ENCODE peak calls at places on chromosomes 12 and 14, in nine cellular contexts. F is Panc1, J is HCT116, E is A549, N is cardiac fibroblast, M is AG09309, K is lung, S is HFFc6, W is tibial nerve. Y is an unnamed sample.

GRCh38 chr14:81164167-81164774 is 56.5 kb downstream of the GTF2A1 start:
- DNase-seq in K (peak), S (peak), M (peak), F (peak), W (no peak), N (peak), E (peak), J (peak), Y (peak)

GRCh38 chr14:36515105-36515593 is 4.9 kb downstream of the NKX2-1 start:
- DNase-seq in M (no peak), N (no peak), S (no peak), F (no peak), W (no peak), E (no peak), J (no peak), K (no peak), Y (no peak)

GRCh38 chr14:77746064-77746463 is 14.9 kb downstream of the SNW1 start:
- DNase-seq in J (no peak), N (no peak), F (no peak), M (no peak), E (peak), K (no peak), W (no peak), S (no peak), Y (no peak)

GRCh38 chr12:129145381-129145780 is 292.1 kb downstream of the GLT1D1 start:
- DNase-seq in S (no peak), K (no peak), M (no peak), J (no peak), E (no peak), W (no peak), F (no peak), N (no peak), Y (no peak)

GRCh38 chr14:23665302-23666016 is 29.3 kb downstream of the DHRS2 start:
- DNase-seq in S (no peak), N (no peak), K (no peak), J (no peak), M (no peak), W (no peak), F (no peak), E (no peak), Y (no peak)

GRCh38 chr14:91274796-91275195 is 30.3 kb upstream of the GPR68 start:
- DNase-seq in N (no peak), M (no peak), K (no peak), E (no peak), S (no peak), W (no peak), J (no peak), F (no peak), Y (no peak)

GRCh38 chr14:99645545-99646505 is 896 bp downstream of the HHIPL1 start:
- DNase-seq in M (no peak), S (no peak), N (no peak), F (no peak), E (no peak), K (no peak), W (no peak), J (no peak), Y (no peak)

GRCh38 chr12:122646568-122647220 is 56.5 kb downstream of the HCAR2 start:
- DNase-seq in M (no peak), W (no peak), K (no peak), J (no peak), S (peak), E (peak), F (no peak), N (peak), Y (no peak)

GRCh38 chr12:122182887-122183587 is at the start of gene LRRC43:
- DNase-seq in F (no peak), N (peak), K (no peak), J (no peak), W (no peak), E (no peak), M (no peak), S (no peak), Y (no peak)

GRCh38 chr14:90510208-90510607 is 113.4 kb downstream of the CALM1 start:
- DNase-seq in N (no peak), K (peak), W (no peak), E (no peak), S (no peak), F (no peak), J (no peak), M (no peak), Y (no peak)

GRCh38 chr14:54446201-54446693 is 5.1 kb upstream of the CNIH1 start:
- DNase-seq in W (no peak), M (no peak), N (peak), S (no peak), J (no peak), K (no peak), E (no peak), F (no peak), Y (no peak)

DNA sequence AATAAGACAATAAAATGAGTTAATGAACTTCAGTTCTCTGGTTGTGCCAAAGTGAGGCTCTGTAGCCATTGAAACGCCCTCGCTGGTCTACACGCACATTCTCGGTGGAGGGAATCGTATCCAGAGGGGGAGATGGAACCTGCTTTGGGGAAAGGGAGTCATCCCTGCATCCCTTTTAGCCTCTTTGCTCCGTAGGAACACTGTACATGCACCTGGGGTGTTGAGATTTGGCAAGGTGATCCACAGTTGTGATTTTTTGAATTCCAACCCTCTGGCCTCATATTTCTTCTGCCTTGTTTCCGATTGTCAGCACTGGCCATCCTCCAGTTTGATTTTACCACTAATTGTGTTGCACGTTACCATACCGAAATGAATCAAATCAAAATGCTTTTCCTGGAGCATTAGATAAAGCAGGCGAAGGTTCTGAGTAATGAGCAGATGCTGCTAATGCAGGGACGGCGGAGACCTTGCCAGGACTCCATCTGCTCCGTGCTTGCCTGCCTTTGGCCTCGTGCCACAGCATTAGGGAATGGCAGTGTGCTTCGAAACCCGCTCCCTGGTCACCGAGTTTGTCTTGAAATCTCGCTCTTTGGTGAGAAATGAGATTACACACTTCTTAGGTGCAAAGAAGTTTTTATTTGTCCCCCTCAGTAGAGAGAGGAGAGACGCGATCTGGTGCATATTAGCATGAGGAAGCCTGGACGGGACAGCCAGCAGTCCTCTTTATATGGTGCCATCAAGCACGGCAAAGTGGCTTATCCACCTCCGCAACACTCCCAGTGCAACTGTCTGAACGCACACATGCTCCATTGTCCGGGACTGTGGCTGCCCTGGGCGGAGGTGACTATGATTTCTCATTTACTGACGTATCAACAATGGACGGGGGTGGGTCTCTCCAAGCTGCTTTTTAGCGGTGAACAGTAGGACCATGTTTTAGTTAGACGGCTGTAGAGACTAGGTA is 59.1 kb downstream of the FBXW8 start:
- DNase-seq in S (no peak), N (peak), F (no peak), E (no peak), J (no peak), M (no peak), K (no peak), W (no peak), Y (peak)
- TF ChIP-seq CTCF in S (no peak), N (no peak), F (no peak), E (no peak), J (no peak), M (no peak), K (no peak), W (no peak), Y (no peak)

DNA sequence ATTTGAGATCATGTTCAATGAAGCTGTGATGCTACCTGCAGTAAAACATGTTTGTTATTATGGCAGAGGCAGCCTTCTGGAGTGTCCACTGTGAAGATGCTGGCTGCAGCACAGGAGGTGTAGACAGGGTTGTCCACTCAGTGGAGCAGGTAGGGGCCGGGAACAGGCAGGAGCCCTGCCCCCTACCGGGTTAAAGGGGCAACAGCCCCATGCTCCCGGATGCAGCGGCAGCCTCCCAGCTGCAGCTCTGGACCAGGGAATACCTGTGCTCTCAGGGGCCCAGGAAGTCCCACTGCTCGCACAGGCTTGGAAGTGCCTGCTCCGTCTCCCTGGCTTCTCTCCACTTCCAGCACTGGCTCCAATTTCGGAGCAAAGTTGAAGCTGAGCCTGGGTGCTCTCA is 401.6 kb downstream of the FOXG1 start:
- DNase-seq in S (no peak), N (no peak), K (no peak), W (no peak), F (no peak), J (no peak), M (no peak), E (no peak), Y (no peak)
- TF ChIP-seq CTCF in S (no peak), N (no peak), K (no peak), W (no peak), F (no peak), J (no peak), M (no peak), E (no peak), Y (no peak)

GRCh38 chr14:101738921-101739320 is 22.6 kb upstream of the PPP2R5C start:
- DNase-seq in K (no peak), S (no peak), M (no peak), J (no peak), W (no peak), N (no peak), F (no peak), E (no peak), Y (no peak)

GRCh38 chr14:101739446-101740141 is 21.9 kb upstream of the PPP2R5C start:
- DNase-seq in E (no peak), W (no peak), J (no peak), F (no peak), K (no peak), S (no peak), M (no peak), N (no peak), Y (no peak)

GRCh38 chr14:101736071-101736470 is 25.4 kb upstream of the PPP2R5C start:
- DNase-seq in N (no peak), F (no peak), M (no peak), J (no peak), W (no peak), K (no peak), E (no peak), S (no peak), Y (no peak)

GRCh38 chr14:101736585-101736984 is 24.9 kb upstream of the PPP2R5C start:
- DNase-seq in M (no peak), K (no peak), E (no peak), W (no peak), F (no peak), S (no peak), N (no peak), J (no peak), Y (no peak)

DNA sequence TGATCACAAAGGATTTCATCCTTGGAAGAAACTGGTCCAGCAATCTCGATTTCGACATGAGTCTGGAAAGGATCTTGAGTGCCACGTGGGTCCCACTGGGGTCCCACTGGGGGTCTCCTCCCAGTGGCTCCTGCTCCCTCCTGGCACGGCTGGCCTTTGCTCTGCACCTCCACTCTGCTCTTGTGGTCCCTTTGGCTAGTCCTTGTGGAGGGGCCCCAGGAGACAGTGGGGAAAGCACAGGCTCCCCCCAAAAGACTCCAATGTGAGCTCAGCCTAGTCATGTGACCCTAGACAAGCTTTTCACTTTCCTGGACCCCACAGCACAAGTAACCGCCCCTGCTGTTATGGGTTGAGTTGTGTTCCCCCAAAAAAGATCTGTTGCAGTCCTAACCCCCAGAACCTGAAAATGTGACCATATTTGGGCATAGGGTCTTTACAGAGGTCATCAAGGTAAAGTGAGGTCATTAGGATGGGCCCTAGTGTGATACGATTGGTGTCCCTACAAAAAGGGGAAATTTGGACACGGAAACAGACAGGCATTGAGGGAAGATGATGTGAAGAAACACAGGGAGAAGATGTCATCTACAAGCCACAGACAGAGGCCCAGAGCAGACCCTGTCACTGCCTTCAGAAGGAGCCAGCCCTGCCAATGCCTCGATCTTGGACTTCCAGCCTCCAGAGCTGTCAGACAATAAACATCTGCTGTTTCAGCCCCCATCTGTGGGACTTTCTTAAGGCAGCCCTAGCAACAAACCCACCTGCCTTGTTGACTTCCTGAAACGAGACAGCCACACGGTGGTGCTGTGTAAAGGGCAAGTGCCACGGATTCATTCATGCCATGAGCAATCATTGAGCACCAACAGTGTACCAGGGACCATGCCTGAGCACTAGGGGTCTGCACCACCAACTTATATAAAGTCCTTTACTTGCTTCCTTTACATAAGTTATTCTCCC is 23.8 kb upstream of the PPP2R5C start:
- DNase-seq in K (peak), M (no peak), F (no peak), N (no peak), S (no peak), W (no peak), J (no peak), E (no peak), Y (no peak)
- TF ChIP-seq CTCF in K (no peak), M (peak), F (peak), N (peak), S (peak), W (no peak), J (peak), E (peak), Y (no peak)

GRCh38 chr12:16187684-16188083 is 89.8 kb downstream of the SLC15A5 start:
- DNase-seq in W (no peak), J (no peak), M (no peak), F (no peak), S (no peak), N (no peak), K (no peak), E (no peak), Y (no peak)
- TF ChIP-seq CTCF in W (no peak), J (no peak), M (no peak), F (no peak), S (no peak), N (no peak), K (no peak), E (no peak), Y (no peak)

GRCh38 chr12:57008113-57008687 is 1.9 kb upstream of the ZBTB39 start:
- DNase-seq in M (peak), E (peak), F (peak), J (peak), K (no peak), N (peak), W (no peak), S (peak), Y (peak)
- TF ChIP-seq CTCF in M (peak), E (peak), F (peak), J (peak), K (peak), N (peak), W (peak), S (peak), Y (peak)

GRCh38 chr14:37890095-37890494 is 294.7 kb downstream of the TTC6 start:
- DNase-seq in W (no peak), N (no peak), J (no peak), S (no peak), F (no peak), M (no peak), K (no peak), E (no peak), Y (no peak)
- TF ChIP-seq CTCF in W (no peak), N (no peak), J (peak), S (peak), F (no peak), M (peak), K (no peak), E (peak), Y (peak)

GRCh38 chr14:75283162-75283883 is 4.7 kb downstream of the FOS start:
- DNase-seq in N (peak), E (peak), S (peak), M (no peak), W (no peak), K (no peak), J (no peak), F (no peak), Y (no peak)
- TF ChIP-seq CTCF in N (peak), E (no peak), S (peak), M (peak), W (no peak), K (no peak), J (peak), F (no peak), Y (no peak)

DNA sequence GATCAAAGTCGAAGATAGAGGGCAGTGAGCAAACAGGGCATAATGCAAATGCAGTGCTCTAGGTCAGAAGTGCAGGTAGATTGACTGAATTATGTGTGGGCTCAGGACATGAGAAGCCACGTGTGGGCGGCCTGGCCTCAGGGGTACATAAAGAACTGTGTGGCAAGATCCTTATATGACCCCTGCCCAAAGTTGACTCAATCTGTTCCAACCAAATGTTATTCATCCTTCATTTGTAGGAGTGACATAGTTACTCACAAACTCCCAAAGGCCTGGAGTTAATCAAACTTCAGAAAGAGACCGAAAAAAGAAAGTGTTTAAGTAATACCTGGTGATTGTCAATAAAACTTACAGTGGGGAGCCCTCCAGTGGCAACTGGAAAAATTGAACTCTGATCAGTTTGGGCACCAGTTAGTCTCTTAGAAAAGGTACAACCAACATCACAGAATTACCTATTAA is 150.4 kb upstream of the FAR2 start:
- DNase-seq in N (peak), K (no peak), J (no peak), M (peak), S (no peak), E (peak), W (no peak), F (peak), Y (peak)
- TF ChIP-seq CTCF in N (peak), K (no peak), J (peak), M (peak), S (peak), E (peak), W (peak), F (peak), Y (peak)

GRCh38 chr12:52151859-52152783 is 39.7 kb downstream of the KRT80 start:
- DNase-seq in F (no peak), N (peak), K (peak), E (peak), J (no peak), S (peak), W (no peak), M (no peak), Y (no peak)
- TF ChIP-seq CTCF in F (peak), N (peak), K (peak), E (peak), J (peak), S (peak), W (peak), M (peak), Y (peak)

Y was measured in astrocyte of the cerebellum.